ENCODE peak calls at places on chromosome 20, in eight cellular contexts. X is pancreas, Y is tibial nerve, C is adipocyte, P is cardiac muscle cell, D is heart right ventricle, G is HCT116, L is heart left ventricle. Q is an unnamed sample.

GRCh38 chr20:59933296-59933848 is at the start of gene SYCP2:
- DNase-seq in D (peak; percentile 76), C (no peak), P (no peak), L (peak; percentile 74), X (peak; percentile 88), G (no peak), Y (no peak), Q (no peak)

GRCh38 chr20:47464380-47465101 is 37.1 kb upstream of the NCOA3 start:
- DNase-seq in D (peak; percentile 23), P (no peak), X (no peak), G (peak; percentile 36), C (peak; percentile 99), L (peak; percentile 45), Y (peak; percentile 34), Q (no peak)

GRCh38 chr20:3312940-3313656 is 74.1 kb upstream of the SLC4A11 start:
- DNase-seq in P (no peak), D (no peak), X (no peak), L (no peak), Y (no peak), C (peak; percentile 90), G (no peak), Q (no peak)

GRCh38 chr20:15491564-15491963 is 1081.7 kb downstream of the KIF16B start:
- DNase-seq in P (no peak), L (no peak), D (no peak), C (no peak), G (no peak), Y (no peak), X (no peak), Q (no peak)

GRCh38 chr20:47751449-47751848 is 33.8 kb downstream of the SULF2 start:
- DNase-seq in Y (no peak), P (no peak), L (no peak), D (no peak), G (no peak), C (no peak), X (no peak), Q (no peak)

GRCh38 chr20:22689246-22689645 is 104.9 kb upstream of the FOXA2 start:
- DNase-seq in P (no peak), D (no peak), L (no peak), C (no peak), G (no peak), Y (no peak), X (no peak), Q (no peak)

GRCh38 chr20:17023036-17023435 is 203.8 kb upstream of the PCSK2 start:
- DNase-seq in G (no peak), D (no peak), P (no peak), L (no peak), X (no peak), Y (no peak), C (no peak), Q (no peak)

GRCh38 chr20:32871622-32872160 is 13.0 kb downstream of the EFCAB8 start:
- DNase-seq in C (no peak), G (no peak), P (no peak), D (no peak), X (no peak), L (no peak), Y (no peak), Q (no peak)

DNA sequence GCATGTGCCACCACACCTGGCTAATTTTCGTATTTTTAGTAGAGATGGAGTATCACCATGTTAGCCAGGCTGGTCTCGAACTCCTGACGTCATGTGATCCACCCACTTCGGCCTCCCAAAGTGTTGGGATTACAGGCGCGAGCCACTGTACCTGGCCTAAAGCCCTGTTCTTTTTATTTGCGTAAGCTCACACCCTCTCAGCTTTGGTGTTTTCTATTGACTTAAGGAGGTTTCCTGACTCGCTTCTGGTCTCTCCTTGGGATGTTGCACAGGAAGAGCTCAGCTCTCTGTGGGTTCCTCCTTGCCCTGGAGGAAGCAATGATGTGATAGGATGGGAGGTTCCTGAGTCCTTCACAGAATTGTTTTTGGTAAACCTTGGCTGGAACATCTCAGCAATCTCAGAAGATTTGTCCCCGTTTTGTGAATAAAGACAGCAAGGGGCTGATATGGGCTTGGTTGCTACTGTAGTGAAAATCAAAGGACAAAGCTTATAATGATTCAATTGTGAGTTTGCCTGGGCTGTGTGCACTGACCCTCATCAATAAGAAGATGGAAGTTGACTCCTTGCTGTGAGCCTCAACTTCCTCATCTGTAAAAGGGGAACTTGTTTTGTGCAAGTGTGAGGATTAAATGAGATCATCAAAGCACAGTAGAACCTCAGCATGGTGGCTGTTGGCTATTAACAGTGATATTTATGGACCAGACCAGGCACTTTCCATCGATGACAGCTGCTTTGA is 27.0 kb downstream of the TOX2 start:
- DNase-seq in G (no peak), Y (no peak), P (no peak), X (no peak), L (no peak), C (no peak), D (no peak), Q (no peak)
- H3K4me1 ChIP-seq in G (peaks cover 50% of the 10 kb centered on the region), Y (no peaks in the 10 kb centered on the region), P (no peaks in the 10 kb centered on the region), X (peaks cover 7% of the 10 kb centered on the region), L (peaks cover 4% of the 10 kb centered on the region), C (peaks cover 58% of the 10 kb centered on the region), D (peaks cover 55% of the 10 kb centered on the region), Q (no peaks in the 10 kb centered on the region)

GRCh38 chr20:5654557-5654956 is 95.6 kb upstream of the SHLD1 start:
- DNase-seq in X (no peak), L (no peak), G (no peak), P (no peak), D (no peak), C (peak; percentile 59), Y (no peak), Q (no peak)

GRCh38 chr20:5656136-5656535 is 94.1 kb upstream of the SHLD1 start:
- DNase-seq in C (no peak), X (no peak), P (no peak), Y (no peak), D (no peak), L (no peak), G (no peak), Q (no peak)

GRCh38 chr20:5652626-5653573 is 97.3 kb upstream of the SHLD1 start:
- DNase-seq in L (no peak), G (no peak), P (no peak), X (no peak), D (no peak), C (peak; percentile 55), Y (no peak), Q (no peak)

DNA sequence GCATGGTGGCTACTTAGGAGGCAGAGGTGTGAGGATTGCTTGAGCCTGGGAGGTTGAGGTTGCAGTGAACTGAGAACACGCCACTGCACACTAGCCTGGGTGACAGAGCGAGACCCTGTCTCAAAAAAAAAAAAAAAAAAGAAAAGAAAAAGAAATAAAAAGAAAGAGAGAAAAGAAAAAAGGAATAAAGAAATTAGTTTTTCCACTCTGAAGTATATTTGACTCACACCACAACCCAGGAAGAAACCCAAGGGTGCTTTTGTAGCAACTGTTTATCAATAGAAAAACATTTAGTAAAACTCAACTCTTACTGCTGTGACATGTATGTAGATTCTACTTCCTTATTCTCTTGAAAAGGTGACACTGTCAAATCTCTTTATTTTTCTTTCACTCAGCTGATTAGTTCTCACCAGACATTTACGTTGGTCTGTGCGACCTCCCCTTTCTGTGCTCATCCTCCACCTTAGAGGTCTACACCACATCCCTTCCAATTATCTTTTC is 100.0 kb upstream of the SHLD1 start:
- DNase-seq in C (no peak), G (no peak), L (no peak), X (no peak), Y (no peak), P (no peak), D (no peak), Q (no peak)
- H3K4me1 ChIP-seq in C (peaks cover 24% of the 10 kb centered on the region), G (no peaks in the 10 kb centered on the region), L (no peaks in the 10 kb centered on the region), X (peaks cover 3% of the 10 kb centered on the region), Y (no peaks in the 10 kb centered on the region), P (no peaks in the 10 kb centered on the region), D (peaks cover 20% of the 10 kb centered on the region), Q (peaks cover 1% of the 10 kb centered on the region)

DNA sequence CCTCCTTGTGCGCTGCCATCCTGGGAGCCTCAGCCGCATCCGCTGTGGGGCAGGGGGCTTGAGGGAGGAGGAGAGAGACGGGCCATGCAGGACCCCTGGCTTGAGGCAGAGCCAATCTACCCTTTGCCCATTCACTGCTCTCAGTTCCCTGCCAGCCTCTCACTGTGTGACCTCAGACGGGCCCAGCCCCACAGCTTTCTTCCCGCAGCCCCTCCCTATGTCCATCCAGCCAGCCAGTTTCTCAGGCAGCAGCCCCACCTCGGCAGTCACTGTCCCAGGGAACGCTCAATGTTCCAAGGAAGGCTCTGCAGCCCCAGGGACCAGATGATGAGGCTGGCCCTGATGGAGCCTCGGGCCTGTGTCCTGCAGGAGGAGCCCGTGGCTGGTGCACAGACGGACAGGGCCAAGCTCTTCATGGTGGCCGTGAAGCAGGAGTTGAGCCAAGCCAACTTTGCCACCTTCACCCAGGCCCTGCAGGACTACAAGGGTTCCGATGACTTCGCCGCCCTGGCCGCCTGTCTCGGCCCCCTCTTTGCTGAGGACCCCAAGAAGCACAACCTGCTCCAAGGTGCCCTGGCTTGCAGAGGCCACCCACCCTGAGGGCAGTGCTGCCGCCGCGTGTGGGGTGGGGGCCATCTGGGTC is 3.9 kb upstream of the TNFRSF6B start:
- DNase-seq in L (no peak), P (no peak), C (peak; percentile 23), Y (no peak), D (peak; percentile 18), X (peak; percentile 76), G (no peak), Q (no peak)
- H3K4me1 ChIP-seq in L (peaks cover 19% of the 10 kb centered on the region), P (peaks cover 6% of the 10 kb centered on the region), C (peaks cover 20% of the 10 kb centered on the region), Y (no peaks in the 10 kb centered on the region), D (peaks cover 49% of the 10 kb centered on the region), X (peaks cover 12% of the 10 kb centered on the region), G (peaks cover 21% of the 10 kb centered on the region), Q (no peaks in the 10 kb centered on the region)

GRCh38 chr20:50111120-50111828 is 1.7 kb downstream of the UBE2V1 start:
- DNase-seq in G (no peak), P (no peak), L (no peak), C (peak; percentile 85), D (no peak), Y (no peak), X (no peak), Q (no peak)

GRCh38 chr20:50111829-50112495 is 988 bp downstream of the UBE2V1 start:
- DNase-seq in X (no peak), D (no peak), G (no peak), L (no peak), P (no peak), Y (no peak), C (no peak), Q (no peak)

GRCh38 chr20:50108571-50109235 is 4.2 kb downstream of the UBE2V1 start:
- DNase-seq in X (no peak), D (no peak), C (no peak), Y (no peak), G (no peak), P (no peak), L (no peak), Q (no peak)

GRCh38 chr20:50112512-50113419 is at the start of gene UBE2V1:
- DNase-seq in Y (peak; percentile 84), C (peak; percentile 96), P (peak; percentile 89), D (peak; percentile 93), X (peak; percentile 97), G (peak; percentile 58), L (peak; percentile 93), Q (no peak)

DNA sequence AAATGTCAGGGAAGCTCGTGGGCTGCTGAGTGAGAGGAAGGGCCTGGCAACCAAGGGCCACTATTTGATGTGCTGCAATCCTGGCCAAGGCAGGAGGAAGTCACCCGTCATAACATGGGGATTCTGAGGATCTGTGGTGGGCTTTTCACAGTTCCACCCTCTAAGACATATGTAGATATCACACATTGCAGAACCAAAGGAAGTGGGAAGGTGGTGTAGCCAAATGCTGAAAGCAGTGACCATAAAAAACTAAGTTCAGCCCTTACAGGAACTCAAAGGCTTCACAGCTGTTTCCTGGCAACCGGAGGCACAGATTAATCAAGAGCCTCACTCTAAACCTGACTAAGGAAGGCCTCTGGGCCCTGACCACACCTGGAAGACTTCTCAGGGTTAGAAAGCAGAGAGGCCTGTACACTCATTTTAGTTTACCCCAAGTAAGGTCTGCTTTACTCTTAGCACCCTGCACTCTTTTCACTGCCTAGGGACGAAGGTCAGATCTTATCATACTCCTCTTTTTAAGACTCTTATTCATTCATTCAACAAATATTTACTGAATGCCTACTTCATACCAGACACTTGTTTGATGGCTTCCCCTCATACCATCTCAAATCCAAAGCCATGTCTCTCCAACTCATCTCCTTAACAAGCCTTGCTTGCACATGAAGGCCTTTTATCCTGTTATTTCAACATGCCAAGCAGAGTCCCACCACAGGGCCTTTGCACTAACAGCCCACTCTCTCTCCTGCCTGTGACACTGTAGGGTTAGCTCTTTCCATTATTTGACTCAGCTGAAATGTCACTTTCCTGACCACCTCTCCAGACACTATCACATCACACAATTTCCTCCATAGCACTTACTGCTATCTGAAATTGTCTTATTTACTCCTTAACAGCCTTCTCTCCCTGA is 2.6 kb downstream of the UBE2V1 start:
- DNase-seq in C (peak; percentile 39), X (no peak), L (no peak), G (no peak), D (no peak), Y (no peak), P (no peak), Q (no peak)
- H3K4me1 ChIP-seq in C (peaks cover 58% of the 10 kb centered on the region), X (peaks cover 50% of the 10 kb centered on the region), L (peaks cover 19% of the 10 kb centered on the region), G (peaks cover 65% of the 10 kb centered on the region), D (peaks cover 90% of the 10 kb centered on the region), Y (no peaks in the 10 kb centered on the region), P (peaks cover 54% of the 10 kb centered on the region), Q (peaks cover 2% of the 10 kb centered on the region)